ENCODE peak calls at places on chromosomes 3 and 15, in five cellular contexts. Q, X, A, T and N are unnamed samples.

GRCh38 chr15:60656491-60657284 is 177.7 kb upstream of the ICE2 start:
- DNase-seq in Q (no peak), X (no peak), A (no peak), T (no peak), N (no peak)

GRCh38 chr15:101167791-101168462 is 83.9 kb downstream of the CHSY1 start:
- DNase-seq in Q (peak), X (peak), A (no peak), T (no peak), N (peak)

GRCh38 chr15:89195836-89196235 is 25.5 kb downstream of the RLBP1 start:
- DNase-seq in Q (no peak), X (no peak), A (no peak), T (no peak), N (no peak)

GRCh38 chr3:159486580-159486979 is 502.1 kb upstream of the IL12A start:
- DNase-seq in Q (no peak), X (no peak), A (no peak), T (no peak), N (no peak)

GRCh38 chr3:23377928-23378672 is 175.0 kb downstream of the UBE2E2 start:
- DNase-seq in Q (no peak), X (no peak), A (no peak), T (no peak), N (no peak)

GRCh38 chr15:71054286-71054952 is 60.9 kb upstream of the THSD4 start:
- DNase-seq in Q (no peak), X (no peak), A (no peak), T (no peak), N (no peak)

GRCh38 chr3:197458179-197458707 is 97.5 kb downstream of the BDH1 start:
- DNase-seq in Q (no peak), X (peak), A (peak), T (no peak), N (no peak)

GRCh38 chr3:62065985-62066693 is 307.2 kb downstream of the FEZF2 start:
- DNase-seq in Q (no peak), X (no peak), A (no peak), T (no peak), N (no peak)

GRCh38 chr3:46578973-46579755 is 13.1 kb upstream of the LRRC2 start:
- DNase-seq in Q (no peak), X (no peak), A (no peak), T (no peak), N (no peak)

GRCh38 chr15:40959331-40960141 is 6.3 kb downstream of the CHAC1 start:
- DNase-seq in Q (no peak), X (no peak), A (no peak), T (no peak), N (no peak)

GRCh38 chr3:51379746-51380330 is 5.3 kb upstream of the MANF start:
- DNase-seq in Q (no peak), X (no peak), A (no peak), T (no peak), N (no peak)

GRCh38 chr3:120753831-120754230 is 11.3 kb downstream of the GTF2E1 start:
- DNase-seq in Q (no peak), X (no peak), A (no peak), T (no peak), N (no peak)

GRCh38 chr3:18098960-18099587 is 326.1 kb downstream of the SATB1 start:
- DNase-seq in Q (no peak), X (no peak), A (no peak), T (peak), N (no peak)

GRCh38 chr3:175885196-175885766 is 1026.1 kb downstream of the NAALADL2 start:
- DNase-seq in Q (no peak), X (no peak), A (no peak), T (no peak), N (no peak)